ENCODE peak calls at places on chromosome 4, in four cellular contexts. Y is substantia nigra, R is anterior cingulate cortex, Q is NB4. K is an unnamed sample.

GRCh38 chr4:56630876-56631666 is 50.0 kb downstream of the HOPX start:
- DNase-seq in Y (no peak), Q (no peak), R (no peak), K (no peak)

GRCh38 chr4:47930971-47931804 is 16.8 kb upstream of the NFXL1 start:
- DNase-seq in Q (no peak), R (no peak), Y (no peak), K (no peak)

GRCh38 chr4:142585411-142585810 is 260.7 kb downstream of the INPP4B start:
- DNase-seq in R (no peak), Q (no peak), Y (no peak), K (no peak)

GRCh38 chr4:48212165-48212564 is 57.5 kb downstream of the TEC start:
- DNase-seq in Y (no peak), Q (peak; percentile 90), R (no peak), K (peak; percentile 31)

GRCh38 chr4:155974476-155974749 is 20.7 kb upstream of the CTSO start:
- DNase-seq in Q (no peak), R (no peak), Y (no peak), K (no peak)

GRCh38 chr4:148056879-148057278 is 325.0 kb downstream of the ARHGAP10 start:
- DNase-seq in Y (no peak), R (no peak), Q (peak; percentile 89), K (peak; percentile 77)

GRCh38 chr4:165861378-165861777 is 11.7 kb upstream of the TLL1 start:
- DNase-seq in Y (no peak), R (no peak), Q (no peak), K (no peak)

GRCh38 chr4:76377922-76378321 is 43.0 kb downstream of the CCDC158 start:
- DNase-seq in R (no peak), Y (no peak), Q (peak; percentile 58), K (no peak)

GRCh38 chr4:26116057-26116456 is 202.0 kb downstream of the SMIM20 start:
- DNase-seq in Q (no peak), Y (no peak), R (no peak), K (no peak)

GRCh38 chr4:170400346-170400745 is 310.6 kb upstream of the AADAT start:
- DNase-seq in Q (no peak), R (no peak), Y (no peak), K (no peak)

GRCh38 chr4:103415801-103416200 is 217.7 kb upstream of the CENPE start:
- DNase-seq in Q (no peak), R (no peak), Y (no peak), K (no peak)

GRCh38 chr4:168656055-168656660 is 159.3 kb downstream of the PALLD start:
- DNase-seq in Q (peak; percentile 6), R (no peak), Y (no peak), K (no peak)

GRCh38 chr4:101795704-101796103 is 5.2 kb downstream of the BANK1 start:
- DNase-seq in R (no peak), Q (no peak), Y (no peak), K (no peak)

GRCh38 chr4:107760281-107760947 is 40.4 kb upstream of the PAPSS1 start:
- DNase-seq in Y (no peak), Q (no peak), R (no peak), K (no peak)

GRCh38 chr4:15797320-15797719 is 19.2 kb downstream of the CD38 start:
- DNase-seq in Y (no peak), Q (no peak), R (no peak), K (no peak)

GRCh38 chr4:127211377-127212268 is 421.1 kb upstream of the INTU start:
- DNase-seq in Y (no peak), Q (no peak), R (no peak), K (no peak)

GRCh38 chr4:156968479-156968984 is 3.1 kb downstream of the PDGFC start:
- DNase-seq in Q (peak; percentile 61), R (peak; percentile 47), Y (no peak), K (peak; percentile 24)

GRCh38 chr4:94168321-94168720 is 39.3 kb upstream of the SMARCAD1 start:
- DNase-seq in Q (no peak), R (no peak), Y (no peak), K (no peak)

GRCh38 chr4:26916195-26916594 is 55.6 kb downstream of the STIM2 start:
- DNase-seq in Y (no peak), Q (no peak), R (no peak), K (no peak)

GRCh38 chr4:71293705-71294104 is 45.1 kb upstream of the SLC4A4 start:
- DNase-seq in Q (no peak), Y (no peak), R (no peak), K (no peak)

GRCh38 chr4:111537861-111538260 is 607.4 kb upstream of the FAM241A start:
- DNase-seq in Y (no peak), Q (no peak), R (no peak), K (no peak)

GRCh38 chr4:82042042-82042441 is 331.7 kb downstream of the HNRNPD start:
- DNase-seq in R (no peak), Q (no peak), Y (no peak), K (no peak)

K was measured in naive B cell.